ENCODE peak calls at places on chromosomes 7 and 10, in six cellular contexts. T is tibial nerve, A is HFF-Myc, N is right cardiac atrium, Y is kidney epithelial cell, K is MG63. I is an unnamed sample.

GRCh38 chr7:101986335-101986734 is 168.9 kb downstream of the CUX1 start:
- DNase-seq in T (no peak), K (no peak), Y (no peak), N (peak; percentile 17), A (no peak), I (no peak)

GRCh38 chr10:93062499-93063216 is 2.1 kb downstream of the CYP26C1 start:
- DNase-seq in T (no peak), K (peak; percentile 64), A (no peak), Y (no peak), N (no peak), I (no peak)

GRCh38 chr10:80751940-80752339 is 214.2 kb downstream of the SH2D4B start:
- DNase-seq in T (no peak), A (no peak), K (no peak), Y (no peak), N (no peak), I (no peak)

GRCh38 chr7:54615545-54615944 is 73.4 kb downstream of the VSTM2A start:
- DNase-seq in T (no peak), N (no peak), K (no peak), A (no peak), Y (peak; percentile 59), I (no peak)

GRCh38 chr7:46633200-46633599 is 712.1 kb upstream of the IGFBP3 start:
- DNase-seq in Y (no peak), T (no peak), K (no peak), N (no peak), A (no peak), I (no peak)

GRCh38 chr10:89209718-89210117 is 2.6 kb upstream of the CH25H start:
- DNase-seq in T (no peak), A (no peak), K (no peak), N (no peak), Y (no peak), I (no peak)

GRCh38 chr7:45220846-45221245 is 63.3 kb downstream of the RAMP3 start:
- DNase-seq in Y (no peak), A (no peak), T (no peak), K (no peak), N (no peak), I (no peak)

GRCh38 chr10:129105266-129105665 is 361.8 kb upstream of the MGMT start:
- DNase-seq in A (no peak), Y (no peak), K (peak; percentile 28), T (no peak), N (no peak), I (no peak)

GRCh38 chr7:16554518-16555236 is 28.1 kb downstream of the LRRC72 start:
- DNase-seq in N (no peak), A (no peak), T (no peak), K (no peak), Y (no peak), I (no peak)

GRCh38 chr10:102150970-102151773 is 1.0 kb upstream of the NOLC1 start:
- DNase-seq in A (peak; percentile 38), N (no peak), Y (no peak), K (peak; percentile 51), T (no peak), I (no peak)

GRCh38 chr7:99840136-99840869 is 12.5 kb downstream of the CYP3A43 start:
- DNase-seq in A (no peak), Y (no peak), K (no peak), N (no peak), T (no peak), I (no peak)

GRCh38 chr7:141231018-141231792 is 157.3 kb downstream of the TMEM178B start:
- DNase-seq in N (peak; percentile 69), K (peak; percentile 37), A (no peak), Y (no peak), T (no peak), I (peak; percentile 53)

GRCh38 chr7:110386006-110386405 is 704.9 kb upstream of the LRRN3 start:
- DNase-seq in Y (no peak), K (no peak), T (no peak), A (no peak), N (no peak), I (peak; percentile 8)

GRCh38 chr7:45001138-45001694 is 1.2 kb downstream of the CCM2 start:
- DNase-seq in N (no peak), Y (no peak), A (no peak), K (no peak), T (no peak), I (no peak)

GRCh38 chr10:72740526-72740925 is 48.6 kb downstream of the MCU start:
- DNase-seq in K (peak; percentile 55), N (no peak), T (no peak), A (no peak), Y (peak; percentile 39), I (peak; percentile 46)

GRCh38 chr7:142088022-142088714 is 23.4 kb upstream of the MGAM2 start:
- DNase-seq in Y (no peak), K (peak; percentile 74), N (no peak), A (no peak), T (no peak), I (no peak)

GRCh38 chr7:50149364-50149763 is 56.3 kb upstream of the ZPBP start:
- DNase-seq in T (no peak), N (no peak), A (no peak), K (no peak), Y (no peak), I (no peak)

GRCh38 chr7:115297651-115298050 is 375.8 kb downstream of the MDFIC start:
- DNase-seq in K (peak; percentile 82), A (peak; percentile 57), T (no peak), N (peak; percentile 39), Y (peak; percentile 75), I (peak; percentile 26)

GRCh38 chr7:34039033-34039432 is 133.7 kb downstream of the BMPER start:
- DNase-seq in K (peak; percentile 25), A (no peak), N (no peak), Y (no peak), T (no peak), I (no peak)

GRCh38 chr7:73746378-73746777 is 7.8 kb upstream of the ABHD11 start:
- DNase-seq in K (no peak), T (no peak), A (no peak), Y (no peak), N (no peak), I (no peak)

GRCh38 chr10:96743988-96744585 is 23.8 kb upstream of the PIK3AP1 start:
- DNase-seq in N (no peak), K (no peak), T (no peak), Y (no peak), A (no peak), I (peak; percentile 44)

GRCh38 chr10:31745612-31746376 is 182.8 kb downstream of the ARHGAP12 start:
- DNase-seq in N (peak; percentile 42), T (no peak), K (peak; percentile 80), Y (peak; percentile 72), A (peak; percentile 88), I (peak; percentile 99)

GRCh38 chr7:151927011-151927410 is 29.2 kb upstream of the GALNTL5 start:
- DNase-seq in Y (no peak), N (no peak), A (no peak), K (no peak), T (no peak), I (no peak)

GRCh38 chr7:106462365-106462859 is 177.6 kb upstream of the NAMPT start:
- DNase-seq in T (peak; percentile 61), K (no peak), N (no peak), A (no peak), Y (no peak), I (peak; percentile 51)

GRCh38 chr7:106464651-106465050 is 179.9 kb upstream of the NAMPT start:
- DNase-seq in Y (no peak), T (no peak), A (no peak), N (no peak), K (no peak), I (no peak)

GRCh38 chr7:106464169-106464568 is 179.4 kb upstream of the NAMPT start:
- DNase-seq in A (no peak), Y (no peak), T (no peak), N (no peak), K (no peak), I (no peak)

GRCh38 chr7:106460792-106461254 is 176.0 kb upstream of the NAMPT start:
- DNase-seq in K (no peak), Y (no peak), T (no peak), A (no peak), N (no peak), I (no peak)

GRCh38 chr7:106462914-106463482 is 178.2 kb upstream of the NAMPT start:
- DNase-seq in T (no peak), K (no peak), A (no peak), Y (no peak), N (no peak), I (no peak)
- H3K4me3 ChIP-seq in T (no peak overlapping the region), K (no peak overlapping the region), A (no peak overlapping the region), Y (no peak overlapping the region), N (no peak overlapping the region), I (no peak overlapping the region)

GRCh38 chr7:30642789-30643188 is 39.5 kb downstream of the CRHR2 start:
- DNase-seq in Y (no peak), T (no peak), A (no peak), K (no peak), N (no peak), I (no peak)
- H3K4me3 ChIP-seq in Y (no peak overlapping the region), T (no peak overlapping the region), A (no peak overlapping the region), K (no peak overlapping the region), N (no peak overlapping the region), I (no peak overlapping the region)

DNA sequence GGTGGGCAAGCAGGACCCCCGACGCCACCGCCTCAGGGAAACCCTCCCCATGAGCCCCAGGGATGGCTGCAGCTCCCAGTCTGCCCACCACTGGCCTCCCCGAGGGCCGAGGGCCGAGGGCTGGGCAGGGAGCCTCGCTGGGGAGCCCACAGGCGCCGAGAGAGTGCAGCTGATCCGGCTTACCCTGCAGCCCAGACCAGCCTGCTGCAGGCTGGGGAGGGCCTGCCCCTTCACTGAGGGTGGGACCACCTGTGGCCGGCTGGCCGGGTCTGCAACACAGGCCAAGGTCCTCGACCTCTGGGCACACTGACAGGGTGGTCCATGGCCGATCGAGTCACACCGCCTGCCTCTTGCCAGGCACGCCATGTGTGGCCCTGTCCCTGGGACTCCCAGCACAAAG is 27.3 kb upstream of the ADGRA1 start:
- DNase-seq in K (no peak), N (no peak), A (no peak), Y (no peak), T (no peak), I (no peak)
- H3K4me3 ChIP-seq in K (no peak overlapping the region), N (no peak overlapping the region), A (no peak overlapping the region), Y (no peak overlapping the region), T (no peak overlapping the region), I (no peak overlapping the region)

GRCh38 chr7:37987732-37988131 is 67.3 kb downstream of the EPDR1 start:
- DNase-seq in T (no peak), A (no peak), K (no peak), N (no peak), Y (peak; percentile 23), I (peak; percentile 53)
- H3K4me3 ChIP-seq in T (no peak overlapping the region), A (no peak overlapping the region), K (no peak overlapping the region), N (no peak overlapping the region), Y (no peak overlapping the region), I (no peak overlapping the region)

GRCh38 chr7:134870781-134871180 is 91.3 kb downstream of the CALD1 start:
- DNase-seq in K (no peak), Y (no peak), T (no peak), A (no peak), N (no peak), I (no peak)

GRCh38 chr7:134866581-134866980 is 87.1 kb downstream of the CALD1 start:
- DNase-seq in K (no peak), N (no peak), Y (no peak), A (no peak), T (no peak), I (peak; percentile 67)

GRCh38 chr7:134859783-134860182 is 80.3 kb downstream of the CALD1 start:
- DNase-seq in Y (no peak), K (no peak), A (no peak), T (no peak), N (no peak), I (no peak)

GRCh38 chr7:134870156-134870555 is 90.7 kb downstream of the CALD1 start:
- DNase-seq in A (no peak), T (no peak), Y (no peak), K (no peak), N (no peak), I (no peak)

GRCh38 chr7:134865001-134865845 is 85.8 kb downstream of the CALD1 start:
- DNase-seq in T (no peak), N (no peak), A (peak; percentile 87), Y (no peak), K (no peak), I (peak; percentile 22)
- H3K4me3 ChIP-seq in T (peak overlapping the region; percentile 36), N (peak overlapping the region; percentile 39), A (peak overlapping the region; percentile 20), Y (no peak overlapping the region), K (no peak overlapping the region), I (no peak overlapping the region)

I was measured in SJCRH30.